ENCODE peak calls at places on chromosomes 3 and 15, in ten cellular contexts. I is bronchial epithelial cell; E is progenitor cell of endocrine pancreas; D is fibroblast of mammary gland; O is NCI-H1694 treated with DMSO at 0.1 percent for 48 hours; V is stimulated activated CD4-positive, alpha-beta T cell treated with anti-CD3 and anti-CD28 coated beads, Interleukin-4, amount 100 ng/mL, for 1 hour; S is CD14-positive monocyte; F is naive thymus-derived CD8-positive, alpha-beta T cell; L is stimulated activated CD8-positive, alpha-beta memory T cell treated with anti-CD3 and anti-CD28 coated beads, Interleukin-2, amount 100 ng/mL, for 48 hours; N is CD8-positive, alpha-beta T cell. R is an unnamed sample.
A peak's percentile ranks its signal among the peaks of the same experiment; 100 is the strongest.

GRCh38 chr15:91866371-91866905 is 12.9 kb downstream of the SLCO3A1 start:
- DNase-seq in N (no peak), O (no peak), L (no peak), F (no peak), S (no peak), E (no peak), D (peak; percentile 79), I (peak; percentile 89), V (no peak), R (peak; percentile 96)

GRCh38 chr15:58398053-58398452 is 33.7 kb upstream of the LIPC start:
- DNase-seq in L (no peak), I (no peak), V (no peak), S (no peak), N (no peak), D (no peak), E (no peak), F (no peak), O (no peak), R (no peak)

GRCh38 chr3:149487598-149488197 is 13.2 kb downstream of the TM4SF4 start:
- DNase-seq in L (peak; percentile 39), E (peak; percentile 18), F (no peak), D (no peak), O (no peak), S (peak; percentile 46), I (no peak), N (peak; percentile 18), V (peak; percentile 33), R (no peak)

GRCh38 chr3:53496984-53497383 is 2.6 kb downstream of the CACNA1D start:
- DNase-seq in E (no peak), L (no peak), I (no peak), N (no peak), F (no peak), D (no peak), V (no peak), S (no peak), O (no peak), R (no peak)

GRCh38 chr3:63911395-63911900 is 735 bp downstream of the SCAANT1 start:
- DNase-seq in O (no peak), V (no peak), N (no peak), E (no peak), I (peak; percentile 42), F (no peak), D (peak; percentile 18), S (no peak), L (no peak), R (no peak)

GRCh38 chr3:170420307-170420821 is 1.7 kb downstream of the CLDN11 start:
- DNase-seq in V (no peak), I (no peak), D (peak; percentile 44), N (no peak), O (no peak), E (no peak), L (no peak), S (no peak), F (no peak), R (no peak)

GRCh38 chr3:81829946-81830345 is 68.5 kb upstream of the GBE1 start:
- DNase-seq in E (no peak), D (peak; percentile 58), F (no peak), O (no peak), I (peak; percentile 12), S (no peak), N (no peak), L (no peak), V (no peak), R (no peak)

GRCh38 chr3:5002174-5002870 is 23.1 kb downstream of the BHLHE40 start:
- DNase-seq in E (no peak), F (no peak), S (peak; percentile 48), O (no peak), D (no peak), V (peak; percentile 44), I (peak; percentile 41), N (peak; percentile 62), L (peak; percentile 52), R (no peak)

GRCh38 chr3:194250104-194251002 is 100.8 kb downstream of the CPN2 start:
- DNase-seq in L (no peak), F (no peak), O (peak; percentile 93), I (no peak), N (no peak), E (no peak), S (no peak), D (peak; percentile 89), V (no peak), R (no peak)

GRCh38 chr15:58355352-58355964 is 76.3 kb upstream of the LIPC start:
- DNase-seq in I (no peak), L (no peak), D (no peak), V (no peak), F (no peak), N (no peak), S (no peak), O (no peak), E (no peak), R (no peak)